ENCODE peak calls at places on chromosomes 4 and X, in five cellular contexts. One of them, this sample, is unnamed.
A peak's percentile ranks its signal among the peaks of the same experiment; 100 is the strongest.

GRCh38 chr4:25993564-25994185 is 79.7 kb downstream of the SMIM20 start:
- DNase-seq in breast epithelium: no peak
- DNase-seq in left ventricle myocardium inferior: peak; percentile 29
- DNase-seq in spleen: no peak
- DNase-seq in prostate gland: no peak
- DNase-seq in this sample: no peak

GRCh38 chr4:84492290-84492689 is 6.8 kb downstream of the NKX6-1 start:
- DNase-seq in breast epithelium: no peak
- DNase-seq in left ventricle myocardium inferior: no peak
- DNase-seq in spleen: no peak
- DNase-seq in prostate gland: no peak
- DNase-seq in this sample: no peak

GRCh38 chrX:111568356-111568755 is 56.9 kb downstream of the SERTM2 start:
- DNase-seq in breast epithelium: no peak
- DNase-seq in left ventricle myocardium inferior: no peak
- DNase-seq in spleen: no peak
- DNase-seq in prostate gland: no peak
- DNase-seq in this sample: no peak

GRCh38 chrX:129755779-129756650 is 17.2 kb downstream of the XPNPEP2 start:
- DNase-seq in breast epithelium: no peak
- DNase-seq in left ventricle myocardium inferior: no peak
- DNase-seq in spleen: peak; percentile 79
- DNase-seq in prostate gland: no peak
- DNase-seq in this sample: no peak

GRCh38 chr4:176538217-176538925 is 218.6 kb downstream of the SPCS3 start:
- DNase-seq in breast epithelium: no peak
- DNase-seq in left ventricle myocardium inferior: no peak
- DNase-seq in spleen: no peak
- DNase-seq in prostate gland: no peak
- DNase-seq in this sample: no peak

GRCh38 chr4:30330894-30331652 is 389.1 kb upstream of the PCDH7 start:
- DNase-seq in breast epithelium: no peak
- DNase-seq in left ventricle myocardium inferior: no peak
- DNase-seq in spleen: no peak
- DNase-seq in prostate gland: no peak
- DNase-seq in this sample: no peak

GRCh38 chr4:54585321-54586000 is 72.3 kb upstream of the KIT start:
- DNase-seq in breast epithelium: no peak
- DNase-seq in left ventricle myocardium inferior: no peak
- DNase-seq in spleen: no peak
- DNase-seq in prostate gland: no peak
- DNase-seq in this sample: no peak

GRCh38 chr4:89134775-89135319 is 23.5 kb downstream of the TIGD2 start:
- DNase-seq in breast epithelium: no peak
- DNase-seq in left ventricle myocardium inferior: no peak
- DNase-seq in spleen: no peak
- DNase-seq in prostate gland: no peak
- DNase-seq in this sample: no peak

GRCh38 chrX:38225093-38225492 is 4.4 kb upstream of the SRPX start:
- DNase-seq in breast epithelium: no peak
- DNase-seq in left ventricle myocardium inferior: no peak
- DNase-seq in spleen: no peak
- DNase-seq in prostate gland: no peak
- DNase-seq in this sample: no peak

GRCh38 chr4:164952551-164952950 is 24.9 kb downstream of the TRIM61 start:
- DNase-seq in breast epithelium: no peak
- DNase-seq in left ventricle myocardium inferior: no peak
- DNase-seq in spleen: no peak
- DNase-seq in prostate gland: no peak
- DNase-seq in this sample: no peak

GRCh38 chr4:53702334-53703266 is 111.3 kb upstream of the LNX1 start:
- DNase-seq in breast epithelium: peak; percentile 61
- DNase-seq in left ventricle myocardium inferior: peak; percentile 89
- DNase-seq in spleen: peak; percentile 88
- DNase-seq in prostate gland: peak; percentile 70
- DNase-seq in this sample: peak; percentile 57

GRCh38 chr4:23979534-23979933 is 89.7 kb upstream of the PPARGC1A start:
- DNase-seq in breast epithelium: no peak
- DNase-seq in left ventricle myocardium inferior: no peak
- DNase-seq in spleen: no peak
- DNase-seq in prostate gland: no peak
- DNase-seq in this sample: no peak

GRCh38 chrX:43313035-43313434 is 343.1 kb upstream of the MAOA start:
- DNase-seq in breast epithelium: no peak
- DNase-seq in left ventricle myocardium inferior: no peak
- DNase-seq in spleen: no peak
- DNase-seq in prostate gland: no peak
- DNase-seq in this sample: no peak

GRCh38 chrX:153873282-153874090 is 12.5 kb downstream of the L1CAM start:
- DNase-seq in breast epithelium: no peak
- DNase-seq in left ventricle myocardium inferior: no peak
- DNase-seq in spleen: peak; percentile 68
- DNase-seq in prostate gland: no peak
- DNase-seq in this sample: no peak

GRCh38 chrX:138191998-138192397 is 519.5 kb downstream of the FGF13 start:
- DNase-seq in breast epithelium: no peak
- DNase-seq in left ventricle myocardium inferior: no peak
- DNase-seq in spleen: no peak
- DNase-seq in prostate gland: peak; percentile 3
- DNase-seq in this sample: peak; percentile 3

GRCh38 chrX:920234-920799 is 289.7 kb downstream of the SHOX start:
- DNase-seq in breast epithelium: no peak
- DNase-seq in left ventricle myocardium inferior: no peak
- DNase-seq in spleen: peak; percentile 44
- DNase-seq in prostate gland: no peak
- DNase-seq in this sample: no peak

GRCh38 chr4:173490817-173491518 is 39.1 kb downstream of the HAND2 start:
- DNase-seq in breast epithelium: no peak
- DNase-seq in left ventricle myocardium inferior: no peak
- DNase-seq in spleen: no peak
- DNase-seq in prostate gland: no peak
- DNase-seq in this sample: no peak

GRCh38 chr4:158710814-158711213 is 12.4 kb downstream of the PPID start:
- DNase-seq in breast epithelium: no peak
- DNase-seq in left ventricle myocardium inferior: no peak
- DNase-seq in spleen: no peak
- DNase-seq in prostate gland: no peak
- DNase-seq in this sample: no peak

GRCh38 chrX:69238153-69238959 is 73.1 kb upstream of the PJA1 start:
- DNase-seq in breast epithelium: no peak
- DNase-seq in left ventricle myocardium inferior: peak; percentile 31
- DNase-seq in spleen: no peak
- DNase-seq in prostate gland: no peak
- DNase-seq in this sample: peak; percentile 59

GRCh38 chr4:7616193-7616592 is 181.5 kb upstream of the PSAPL1 start:
- DNase-seq in breast epithelium: no peak
- DNase-seq in left ventricle myocardium inferior: no peak
- DNase-seq in spleen: no peak
- DNase-seq in prostate gland: no peak
- DNase-seq in this sample: no peak
- H3K4me3 ChIP-seq in breast epithelium: no peak overlapping the region
- H3K4me3 ChIP-seq in left ventricle myocardium inferior: no peak overlapping the region
- H3K4me3 ChIP-seq in spleen: no peak overlapping the region
- H3K4me3 ChIP-seq in prostate gland: no peak overlapping the region
- H3K4me3 ChIP-seq in this sample: no peak overlapping the region

GRCh38 chr4:151049430-151049884 is 34.4 kb upstream of the LRBA start:
- DNase-seq in breast epithelium: no peak
- DNase-seq in left ventricle myocardium inferior: no peak
- DNase-seq in spleen: no peak
- DNase-seq in prostate gland: no peak
- DNase-seq in this sample: no peak
- H3K4me3 ChIP-seq in breast epithelium: no peak overlapping the region
- H3K4me3 ChIP-seq in left ventricle myocardium inferior: no peak overlapping the region
- H3K4me3 ChIP-seq in spleen: no peak overlapping the region
- H3K4me3 ChIP-seq in prostate gland: no peak overlapping the region
- H3K4me3 ChIP-seq in this sample: no peak overlapping the region

GRCh38 chr4:48047421-48047844 is 30.9 kb downstream of the NIPAL1 start:
- DNase-seq in breast epithelium: no peak
- DNase-seq in left ventricle myocardium inferior: no peak
- DNase-seq in spleen: no peak
- DNase-seq in prostate gland: no peak
- DNase-seq in this sample: no peak

GRCh38 chr4:48047896-48048295 is 31.3 kb downstream of the NIPAL1 start:
- DNase-seq in breast epithelium: no peak
- DNase-seq in left ventricle myocardium inferior: peak; percentile 35
- DNase-seq in spleen: no peak
- DNase-seq in prostate gland: no peak
- DNase-seq in this sample: no peak

GRCh38 chr4:48044298-48044697 is 27.7 kb downstream of the NIPAL1 start:
- DNase-seq in breast epithelium: no peak
- DNase-seq in left ventricle myocardium inferior: no peak
- DNase-seq in spleen: no peak
- DNase-seq in prostate gland: no peak
- DNase-seq in this sample: no peak

GRCh38 chr4:48043504-48043903 is 26.9 kb downstream of the NIPAL1 start:
- DNase-seq in breast epithelium: no peak
- DNase-seq in left ventricle myocardium inferior: no peak
- DNase-seq in spleen: no peak
- DNase-seq in prostate gland: no peak
- DNase-seq in this sample: no peak

DNA sequence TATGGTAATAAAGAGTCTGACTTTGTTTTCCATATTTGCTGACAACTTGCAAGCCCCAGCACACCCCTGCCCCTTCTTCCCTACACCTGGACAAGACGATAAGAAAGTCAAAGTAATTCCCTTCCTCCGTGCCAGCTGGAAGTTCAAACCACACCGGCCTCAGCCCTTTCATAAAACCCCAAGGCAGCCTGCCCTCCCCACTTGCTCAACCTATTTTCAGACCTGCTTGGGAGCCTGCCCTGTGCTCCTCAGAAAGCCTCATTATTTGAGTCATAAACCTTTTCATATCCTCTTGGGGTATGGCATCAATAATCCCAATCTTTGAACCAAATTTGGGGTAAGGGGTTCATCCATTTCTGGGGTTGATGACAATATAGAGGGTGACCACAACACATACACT is 29.5 kb downstream of the NIPAL1 start:
- DNase-seq in breast epithelium: no peak
- DNase-seq in left ventricle myocardium inferior: no peak
- DNase-seq in spleen: no peak
- DNase-seq in prostate gland: peak; percentile 17
- DNase-seq in this sample: no peak
- H3K4me3 ChIP-seq in breast epithelium: no peak overlapping the region
- H3K4me3 ChIP-seq in left ventricle myocardium inferior: no peak overlapping the region
- H3K4me3 ChIP-seq in spleen: no peak overlapping the region
- H3K4me3 ChIP-seq in prostate gland: no peak overlapping the region
- H3K4me3 ChIP-seq in this sample: no peak overlapping the region

DNA sequence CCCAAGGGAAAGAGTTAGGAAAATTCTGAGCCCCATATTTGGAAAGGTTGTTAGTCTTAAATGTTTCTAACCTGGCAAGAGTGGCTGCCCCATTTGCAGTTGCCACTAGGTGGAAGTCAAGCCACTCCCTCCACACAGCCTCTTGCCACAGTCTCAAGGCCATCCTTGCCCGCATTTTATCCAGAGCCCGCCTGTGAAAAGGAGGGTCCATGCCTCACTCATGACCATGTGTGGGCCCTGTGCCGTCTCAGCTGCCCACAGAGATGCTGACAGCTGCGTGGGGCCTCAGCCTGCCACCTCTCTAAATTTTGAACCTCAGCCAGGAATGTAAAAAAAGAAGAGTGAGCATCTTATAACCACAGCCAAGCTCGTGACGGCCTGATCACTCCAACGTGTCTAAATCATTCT is 201.5 kb upstream of the FAM241A start:
- DNase-seq in breast epithelium: no peak
- DNase-seq in left ventricle myocardium inferior: no peak
- DNase-seq in spleen: peak; percentile 54
- DNase-seq in prostate gland: no peak
- DNase-seq in this sample: no peak
- H3K4me3 ChIP-seq in breast epithelium: no peak overlapping the region
- H3K4me3 ChIP-seq in left ventricle myocardium inferior: no peak overlapping the region
- H3K4me3 ChIP-seq in spleen: no peak overlapping the region
- H3K4me3 ChIP-seq in prostate gland: no peak overlapping the region
- H3K4me3 ChIP-seq in this sample: no peak overlapping the region

GRCh38 chrX:79096339-79096638 is 48.2 kb upstream of the GPR174 start:
- DNase-seq in breast epithelium: no peak
- DNase-seq in left ventricle myocardium inferior: no peak
- DNase-seq in spleen: no peak
- DNase-seq in prostate gland: no peak
- DNase-seq in this sample: no peak
- H3K4me3 ChIP-seq in breast epithelium: no peak overlapping the region
- H3K4me3 ChIP-seq in left ventricle myocardium inferior: no peak overlapping the region
- H3K4me3 ChIP-seq in spleen: no peak overlapping the region
- H3K4me3 ChIP-seq in prostate gland: no peak overlapping the region
- H3K4me3 ChIP-seq in this sample: no peak overlapping the region

DNA sequence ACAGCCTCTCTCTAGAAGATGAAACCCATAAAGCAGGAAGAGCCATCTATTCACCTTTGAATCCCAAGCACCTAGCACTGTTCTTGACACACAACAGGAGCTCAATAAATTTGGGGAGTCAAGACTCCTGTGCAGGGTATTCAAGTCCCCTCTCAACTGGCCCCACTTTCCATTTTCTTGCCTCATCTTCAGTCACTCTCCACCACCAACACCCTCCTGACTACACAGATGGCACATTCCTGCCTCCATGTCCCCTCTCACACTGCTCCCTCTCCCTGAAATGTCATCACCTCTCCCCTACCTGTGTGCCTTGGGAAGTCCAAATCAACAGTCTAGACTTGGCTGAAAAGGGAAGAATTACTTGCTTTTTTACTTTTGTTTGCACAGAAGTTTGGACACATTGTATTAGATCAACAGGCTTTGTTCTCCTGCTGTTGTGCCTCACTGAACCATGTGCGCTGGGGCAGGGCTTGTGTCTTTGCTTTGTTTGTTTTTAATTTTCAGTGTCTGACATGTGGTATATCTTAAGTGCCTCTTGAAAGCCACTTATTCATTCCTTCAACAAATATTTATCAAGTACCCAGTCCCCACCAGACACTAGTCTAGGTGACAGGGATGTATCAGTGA is 85.1 kb downstream of the APBB2 start:
- DNase-seq in breast epithelium: no peak
- DNase-seq in left ventricle myocardium inferior: no peak
- DNase-seq in spleen: no peak
- DNase-seq in prostate gland: no peak
- DNase-seq in this sample: no peak
- H3K4me3 ChIP-seq in breast epithelium: no peak overlapping the region
- H3K4me3 ChIP-seq in left ventricle myocardium inferior: no peak overlapping the region
- H3K4me3 ChIP-seq in spleen: no peak overlapping the region
- H3K4me3 ChIP-seq in prostate gland: no peak overlapping the region
- H3K4me3 ChIP-seq in this sample: no peak overlapping the region

DNA sequence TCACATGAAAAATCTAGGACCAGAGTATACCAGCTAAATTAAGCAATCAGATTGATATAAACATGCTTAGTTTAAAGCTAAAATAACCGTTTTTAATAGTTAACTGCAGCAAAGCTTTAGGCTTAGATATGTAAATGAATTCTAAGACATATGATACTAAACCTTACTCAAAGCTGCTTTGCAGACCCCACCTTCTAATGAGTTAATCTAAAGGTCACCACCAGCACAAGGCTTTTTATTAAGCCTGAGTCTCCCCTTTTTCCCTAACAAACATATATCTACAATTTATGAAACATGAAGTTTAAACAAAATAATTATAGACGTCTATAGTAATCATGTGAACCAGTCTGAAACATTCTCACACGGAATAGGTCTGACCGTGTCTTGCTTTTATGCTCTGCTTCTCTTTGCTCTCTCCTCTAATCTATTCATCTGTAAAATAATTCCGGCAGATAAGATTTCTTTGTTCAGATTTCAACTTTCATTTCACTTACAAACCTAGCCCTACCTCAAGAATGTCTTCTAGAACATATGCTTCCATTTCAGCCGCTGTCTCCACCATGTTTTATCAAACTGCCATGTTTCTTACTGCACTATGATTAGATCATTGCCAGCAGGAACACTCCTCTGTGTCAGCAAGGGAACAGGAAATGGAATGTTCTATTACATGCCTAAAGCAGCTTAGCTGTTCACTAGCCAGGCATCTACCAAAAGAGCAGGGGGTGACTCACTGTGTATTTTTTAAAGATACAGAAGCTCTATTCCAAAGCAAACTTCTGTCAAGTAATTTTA is 35.9 kb downstream of the ANKRD17 start:
- DNase-seq in breast epithelium: peak; percentile 56
- DNase-seq in left ventricle myocardium inferior: no peak
- DNase-seq in spleen: no peak
- DNase-seq in prostate gland: peak; percentile 73
- DNase-seq in this sample: peak; percentile 64
- H3K4me3 ChIP-seq in breast epithelium: peak overlapping the region; percentile 52
- H3K4me3 ChIP-seq in left ventricle myocardium inferior: peak overlapping the region; percentile 68
- H3K4me3 ChIP-seq in spleen: peak overlapping the region; percentile 35
- H3K4me3 ChIP-seq in prostate gland: peak overlapping the region; percentile 35
- H3K4me3 ChIP-seq in this sample: peak overlapping the region; percentile 54